ENCODE peak calls at places on chromosomes 6 and 20, in nine cellular contexts. Y, N, D, I, E, M, S, R and H are unnamed samples. For H3K4me1, the result is how much of the 10 kb centered on the place peaks cover.

GRCh38 chr6:143620461-143620860 is 57.3 kb upstream of the PHACTR2 start:
- DNase-seq in E (no peak), I (no peak), M (peak), R (no peak), Y (no peak), S (no peak), D (no peak), N (no peak), H (no peak)

GRCh38 chr6:1574083-1574761 is 35.5 kb upstream of the FOXC1 start:
- DNase-seq in Y (no peak), D (no peak), M (no peak), I (no peak), N (no peak), S (no peak), E (no peak), R (no peak), H (no peak)

GRCh38 chr20:45913105-45913504 is 1.1 kb upstream of the PLTP start:
- DNase-seq in E (no peak), M (no peak), N (no peak), I (no peak), S (no peak), D (no peak), Y (no peak), R (no peak), H (no peak)

GRCh38 chr6:12291785-12292604 is 1.8 kb downstream of the EDN1 start:
- DNase-seq in R (no peak), D (peak), I (peak), N (no peak), Y (peak), E (no peak), M (no peak), S (no peak), H (no peak)

GRCh38 chr6:30884521-30885480 is 482 bp downstream of the DDR1 start:
- DNase-seq in Y (no peak), D (peak), I (peak), E (peak), S (peak), M (no peak), R (peak), N (peak), H (no peak)

GRCh38 chr6:128252293-128253176 is 267.9 kb downstream of the PTPRK start:
- DNase-seq in D (no peak), R (no peak), Y (no peak), M (no peak), E (no peak), N (no peak), S (no peak), I (no peak), H (no peak)

GRCh38 chr6:107064579-107065065 is 36.6 kb downstream of the MTRES1 start:
- DNase-seq in M (peak), S (no peak), I (peak), D (peak), E (no peak), N (no peak), Y (no peak), R (no peak), H (no peak)

GRCh38 chr6:45009547-45009946 is 318.6 kb upstream of the RUNX2 start:
- DNase-seq in R (no peak), Y (no peak), S (no peak), I (no peak), N (no peak), E (no peak), M (no peak), D (no peak), H (no peak)

GRCh38 chr20:12358006-12358654 is 440.4 kb downstream of the BTBD3 start:
- DNase-seq in S (no peak), D (peak), E (no peak), Y (no peak), R (no peak), M (no peak), N (no peak), I (no peak), H (no peak)

GRCh38 chr6:11343963-11344714 is 111.7 kb upstream of the NEDD9 start:
- DNase-seq in S (no peak), E (no peak), D (peak), N (peak), Y (no peak), I (peak), M (no peak), R (no peak), H (no peak)

GRCh38 chr6:10951675-10952282 is 64.9 kb downstream of the SYCP2L start:
- DNase-seq in S (no peak), E (peak), Y (no peak), D (peak), N (peak), R (no peak), I (peak), M (peak), H (no peak)

GRCh38 chr6:42046491-42047219 is 3.7 kb upstream of the TAF8 start:
- DNase-seq in N (no peak), D (peak), R (no peak), M (peak), Y (no peak), I (no peak), S (no peak), E (peak), H (no peak)

GRCh38 chr20:588476-588875 is 21.6 kb downstream of the TCF15 start:
- DNase-seq in R (no peak), Y (no peak), E (no peak), N (no peak), M (no peak), I (no peak), S (no peak), D (no peak), H (no peak)

GRCh38 chr20:59043698-59044097 is 1.1 kb upstream of the PRELID3B start:
- DNase-seq in R (no peak), I (no peak), N (no peak), Y (no peak), M (no peak), D (peak), S (peak), E (peak), H (no peak)

GRCh38 chr20:23459431-23460112 is 6.9 kb upstream of the CST11 start:
- DNase-seq in R (no peak), S (no peak), M (no peak), D (peak), Y (no peak), I (no peak), N (no peak), E (no peak), H (no peak)

GRCh38 chr20:50528804-50529351 is 18.7 kb downstream of the PTPN1 start:
- DNase-seq in Y (no peak), N (no peak), R (no peak), S (no peak), I (no peak), M (no peak), D (no peak), E (no peak), H (no peak)

GRCh38 chr20:53028337-53029007 is 56.3 kb downstream of the TSHZ2 start:
- DNase-seq in Y (no peak), E (no peak), D (peak), R (no peak), N (no peak), I (no peak), S (no peak), M (no peak), H (no peak)

GRCh38 chr6:46715106-46715505 is 20.1 kb downstream of the PLA2G7 start:
- DNase-seq in I (no peak), R (no peak), S (no peak), E (no peak), D (peak), M (no peak), N (no peak), Y (no peak), H (no peak)

GRCh38 chr6:143125455-143125854 is 64.8 kb downstream of the AIG1 start:
- DNase-seq in N (no peak), M (no peak), R (no peak), D (no peak), Y (no peak), E (no peak), I (no peak), S (no peak), H (no peak)

GRCh38 chr20:44738779-44739477 is 6.7 kb upstream of the KCNK15 start:
- DNase-seq in E (peak), S (peak), R (peak), I (peak), Y (no peak), N (peak), D (peak), M (peak), H (peak)

GRCh38 chr6:13479971-13480434 is 7.4 kb downstream of the GFOD1 start:
- DNase-seq in M (no peak), N (no peak), D (peak), E (no peak), Y (no peak), R (no peak), S (no peak), I (no peak), H (no peak)

GRCh38 chr6:13479206-13479797 is 8.1 kb downstream of the GFOD1 start:
- DNase-seq in M (no peak), S (no peak), N (no peak), E (no peak), I (no peak), D (no peak), Y (no peak), R (no peak), H (no peak)

GRCh38 chr6:13484138-13484708 is 3.2 kb downstream of the GFOD1 start:
- DNase-seq in Y (no peak), N (no peak), S (no peak), M (no peak), E (no peak), R (no peak), D (no peak), I (no peak), H (no peak)

GRCh38 chr6:13478525-13478962 is 8.9 kb downstream of the GFOD1 start:
- DNase-seq in S (peak), M (no peak), Y (no peak), I (no peak), D (no peak), E (peak), R (no peak), N (no peak), H (no peak)

GRCh38 chr6:13480631-13481501 is 6.5 kb downstream of the GFOD1 start:
- DNase-seq in M (no peak), R (no peak), E (no peak), S (no peak), Y (no peak), N (no peak), D (peak), I (no peak), H (no peak)
- H3K4me1 ChIP-seq in M (under half), R (half or more), E (half or more), S (under half), Y (under half), N (under half), D (half or more), I (under half), H (under half)

GRCh38 chr6:35318200-35318844 is 20.7 kb downstream of the DEF6 start:
- DNase-seq in S (no peak), N (peak), I (peak), E (no peak), M (peak), D (no peak), R (peak), Y (peak), H (no peak)

GRCh38 chr6:35318845-35319220 is 21.2 kb downstream of the DEF6 start:
- DNase-seq in R (no peak), I (no peak), S (no peak), N (no peak), M (no peak), E (no peak), D (no peak), Y (no peak), H (no peak)

GRCh38 chr6:35320031-35320410 is 22.3 kb upstream of the PPARD start:
- DNase-seq in I (no peak), R (no peak), M (no peak), Y (no peak), S (no peak), D (no peak), E (no peak), N (no peak), H (no peak)

GRCh38 chr6:35319346-35320030 is 21.9 kb downstream of the DEF6 start:
- DNase-seq in R (no peak), M (no peak), D (no peak), I (no peak), S (no peak), E (no peak), Y (no peak), N (no peak), H (no peak)

DNA sequence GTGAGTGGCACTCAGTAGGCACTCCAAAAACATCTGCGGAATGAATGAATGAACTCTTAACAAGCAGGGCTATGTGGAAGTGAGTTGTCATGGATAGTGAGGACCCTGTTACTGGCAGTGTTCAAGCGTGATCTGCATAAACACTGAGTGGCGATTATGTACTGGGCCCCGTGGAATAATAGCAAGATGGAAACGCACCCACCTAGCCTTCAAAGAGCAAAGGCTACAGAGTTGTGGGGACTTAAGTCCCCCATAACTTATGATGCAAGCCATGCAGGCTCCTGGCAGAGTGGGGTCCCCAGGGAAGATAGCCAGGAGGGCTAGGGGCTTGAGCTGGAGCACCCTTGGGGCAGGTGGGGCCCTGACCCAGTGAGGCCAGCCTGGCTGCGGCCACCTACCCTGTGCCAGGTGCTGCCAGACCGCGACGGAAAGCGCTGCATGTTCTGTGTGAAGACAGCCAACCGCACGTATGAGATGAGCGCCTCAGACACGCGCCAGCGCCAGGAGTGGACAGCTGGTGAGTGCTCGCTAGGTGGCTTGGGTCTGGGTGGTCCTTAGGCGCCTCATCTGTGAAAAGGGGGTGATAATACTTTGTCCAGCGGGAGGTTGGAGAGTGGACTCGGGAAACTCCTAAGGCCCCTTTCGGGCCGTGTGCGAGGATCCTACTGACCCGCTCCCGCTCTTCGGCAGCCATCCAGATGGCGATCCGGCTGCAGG is 20.0 kb downstream of the DEF6 start:
- DNase-seq in S (no peak), I (no peak), M (peak), N (no peak), E (no peak), Y (no peak), R (no peak), D (no peak), H (no peak)
- H3K4me3 ChIP-seq in S (no peak), I (no peak), M (peak), N (peak), E (no peak), Y (peak), R (peak), D (no peak), H (no peak)

GRCh38 chr6:137915778-137916177 is 48.7 kb downstream of the TNFAIP3 start:
- DNase-seq in E (no peak), S (no peak), N (no peak), I (no peak), D (no peak), M (no peak), R (no peak), Y (no peak), H (no peak)

GRCh38 chr6:137913996-137914529 is 47.0 kb downstream of the TNFAIP3 start:
- DNase-seq in N (no peak), S (no peak), Y (no peak), M (no peak), R (no peak), E (no peak), D (no peak), I (no peak), H (no peak)

GRCh38 chr6:137913434-137913833 is 46.4 kb downstream of the TNFAIP3 start:
- DNase-seq in M (no peak), D (no peak), I (no peak), R (no peak), Y (no peak), N (no peak), E (no peak), S (no peak), H (no peak)

GRCh38 chr6:137912813-137913212 is 45.8 kb downstream of the TNFAIP3 start:
- DNase-seq in E (no peak), I (no peak), Y (no peak), M (no peak), R (no peak), S (no peak), N (no peak), D (no peak), H (no peak)

GRCh38 chr6:137914530-137915193 is 47.6 kb downstream of the TNFAIP3 start:
- DNase-seq in I (no peak), R (no peak), Y (no peak), D (no peak), M (no peak), N (no peak), S (no peak), E (no peak), H (no peak)
- H3K4me1 ChIP-seq in I (under half), R (under half), Y (under half), D (under half), M (under half), N (under half), S (under half), E (under half), H (under half)

GRCh38 chr6:157966990-157967389 is 14.7 kb upstream of the SYNJ2 start:
- DNase-seq in Y (no peak), D (no peak), N (no peak), R (no peak), S (no peak), E (no peak), M (no peak), I (no peak), H (no peak)
- H3K4me3 ChIP-seq in Y (no peak), D (no peak), N (no peak), R (no peak), S (no peak), E (no peak), M (no peak), I (no peak), H (no peak)

GRCh38 chr20:62928246-62928939 is 2.1 kb upstream of the DIDO1 start:
- DNase-seq in S (no peak), E (no peak), I (no peak), M (no peak), N (no peak), D (no peak), R (no peak), Y (no peak), H (no peak)
- H3K4me1 ChIP-seq in S (half or more), E (half or more), I (under half), M (under half), N (under half), D (under half), R (half or more), Y (half or more), H (under half)

GRCh38 chr6:14474816-14475215 is 357.2 kb downstream of the CD83 start:
- DNase-seq in D (no peak), M (no peak), Y (no peak), R (no peak), I (peak), N (no peak), S (no peak), E (peak), H (no peak)

GRCh38 chr6:14477559-14477958 is 360.0 kb downstream of the CD83 start:
- DNase-seq in Y (no peak), R (no peak), I (no peak), D (no peak), N (peak), E (no peak), S (no peak), M (no peak), H (no peak)

GRCh38 chr6:14475306-14475705 is 357.7 kb downstream of the CD83 start:
- DNase-seq in R (no peak), Y (no peak), M (no peak), D (no peak), E (no peak), N (no peak), I (no peak), S (no peak), H (no peak)

GRCh38 chr6:14478396-14479225 is 361.0 kb downstream of the CD83 start:
- DNase-seq in Y (no peak), R (no peak), N (no peak), E (no peak), D (no peak), S (no peak), I (no peak), M (no peak), H (no peak)

DNA sequence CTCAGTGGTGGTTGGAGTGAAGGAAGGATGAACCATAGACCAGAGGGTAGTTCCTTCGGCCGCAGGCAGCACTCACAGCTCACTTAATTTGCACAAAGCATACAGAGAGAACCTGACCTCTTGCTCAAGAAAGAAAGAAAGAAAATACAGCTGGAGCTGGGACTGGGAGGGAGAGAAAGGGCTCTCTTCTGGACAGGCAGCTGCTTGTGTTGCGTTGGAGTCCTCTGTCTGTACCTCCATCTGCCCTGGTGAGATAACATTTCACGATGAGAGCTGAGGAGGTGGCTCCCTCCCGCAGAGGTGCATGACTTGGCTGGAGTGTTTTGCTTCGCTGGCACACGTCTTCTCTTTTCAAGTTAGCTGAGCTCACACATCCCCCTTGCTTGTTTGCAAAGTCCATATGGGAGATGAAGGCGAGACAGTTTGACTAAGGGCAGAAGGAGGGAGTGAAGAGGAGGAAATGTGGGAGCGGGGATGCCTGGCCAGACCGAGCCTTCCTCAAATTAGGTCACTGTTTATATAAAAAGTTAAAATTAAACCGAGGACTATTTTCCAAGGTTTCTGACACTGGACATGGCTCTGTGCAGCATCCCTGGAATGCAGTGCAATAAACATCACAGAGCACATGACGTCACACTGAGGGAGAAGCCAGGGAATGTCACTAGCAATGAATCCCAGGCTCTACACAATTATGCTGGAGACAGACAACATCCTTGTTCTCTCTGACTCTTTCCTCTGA is 359.4 kb downstream of the CD83 start:
- DNase-seq in E (no peak), I (no peak), S (no peak), M (peak), Y (no peak), R (peak), D (no peak), N (peak), H (no peak)
- H3K4me3 ChIP-seq in E (no peak), I (no peak), S (no peak), M (peak), Y (no peak), R (no peak), D (no peak), N (peak), H (no peak)

GRCh38 chr20:31698243-31698802 is 24.3 kb downstream of the BCL2L1 start:
- DNase-seq in M (no peak), Y (no peak), R (no peak), E (no peak), D (no peak), S (no peak), N (no peak), I (no peak), H (no peak)
- H3K4me1 ChIP-seq in M (under half), Y (half or more), R (half or more), E (half or more), D (half or more), S (under half), N (half or more), I (half or more), H (under half)